ENCODE peak calls at places on chromosomes 1 and 21, in ten cellular contexts. M is heart right ventricle, R is psoas muscle, I is kidney, J is A549, D is lower lobe of right lung, N is dorsolateral prefrontal cortex, Q is tibial nerve, E is uterus, P is IMR-90. B is an unnamed sample.

GRCh38 chr1:110211503-110212164 is 1.5 kb downstream of the KCNC4 start:
- DNase-seq in M (no peak), R (no peak), I (no peak), J (no peak), D (peak), N (no peak), Q (peak), E (no peak), P (no peak), B (no peak)

GRCh38 chr1:64675718-64676345 is 69.0 kb upstream of the RAVER2 start:
- DNase-seq in M (no peak), R (no peak), I (no peak), J (peak), D (no peak), N (no peak), Q (no peak), E (no peak), P (peak), B (peak)

GRCh38 chr1:237901284-237901870 is 10.7 kb upstream of the ZP4 start:
- DNase-seq in M (no peak), R (no peak), I (no peak), J (peak), D (no peak), N (no peak), Q (no peak), E (no peak), P (no peak), B (peak)

GRCh38 chr21:34498623-34499022 is 13.4 kb downstream of the KCNE1 start:
- DNase-seq in M (no peak), R (no peak), I (no peak), J (no peak), D (no peak), N (no peak), Q (no peak), E (no peak), P (peak), B (no peak)

GRCh38 chr1:18972991-18973390 is 16.5 kb upstream of the IFFO2 start:
- DNase-seq in M (no peak), R (no peak), I (no peak), J (no peak), D (no peak), N (no peak), Q (no peak), E (no peak), P (peak), B (no peak)

GRCh38 chr1:225498539-225499135 is 70.8 kb upstream of the LBR start:
- DNase-seq in M (no peak), R (no peak), I (no peak), J (no peak), D (no peak), N (no peak), Q (no peak), E (no peak), P (peak), B (no peak)

GRCh38 chr1:195744256-195744655 is 864.0 kb downstream of the KCNT2 start:
- DNase-seq in M (no peak), R (no peak), I (no peak), J (no peak), D (no peak), N (no peak), Q (no peak), E (no peak), P (no peak), B (no peak)

GRCh38 chr1:205298191-205298994 is 23.2 kb downstream of the NUAK2 start:
- DNase-seq in M (no peak), R (no peak), I (peak), J (peak), D (no peak), N (no peak), Q (no peak), E (no peak), P (peak), B (peak)

GRCh38 chr1:65769621-65770020 is 23.1 kb upstream of the PDE4B start:
- DNase-seq in M (no peak), R (no peak), I (no peak), J (no peak), D (no peak), N (no peak), Q (no peak), E (no peak), P (peak), B (no peak)

GRCh38 chr1:19064906-19065450 is 108.5 kb upstream of the IFFO2 start:
- DNase-seq in M (no peak), R (no peak), I (no peak), J (no peak), D (no peak), N (no peak), Q (no peak), E (no peak), P (no peak), B (no peak)

GRCh38 chr1:211775208-211775607 is 55.4 kb downstream of the LPGAT1 start:
- DNase-seq in M (no peak), R (no peak), I (no peak), J (no peak), D (no peak), N (no peak), Q (no peak), E (no peak), P (no peak), B (no peak)

GRCh38 chr1:94259635-94260289 is 22.4 kb upstream of the ARHGAP29 start:
- DNase-seq in M (no peak), R (no peak), I (no peak), J (no peak), D (no peak), N (no peak), Q (no peak), E (no peak), P (peak), B (no peak)

GRCh38 chr1:183980951-183981525 is 56.5 kb downstream of the COLGALT2 start:
- DNase-seq in M (no peak), R (no peak), I (no peak), J (no peak), D (no peak), N (no peak), Q (no peak), E (no peak), P (no peak), B (no peak)

GRCh38 chr1:178530037-178530402 is 17.1 kb downstream of the TEX35 start:
- DNase-seq in M (no peak), R (no peak), I (no peak), J (peak), D (no peak), N (no peak), Q (no peak), E (no peak), P (peak), B (peak)

GRCh38 chr1:51671527-51672325 is 54.8 kb downstream of the OSBPL9 start:
- DNase-seq in M (no peak), R (no peak), I (no peak), J (peak), D (no peak), N (no peak), Q (no peak), E (no peak), P (peak), B (no peak)

GRCh38 chr1:158371188-158371953 is 17.7 kb downstream of the CD1E start:
- DNase-seq in M (no peak), R (no peak), I (no peak), J (no peak), D (no peak), N (no peak), Q (no peak), E (no peak), P (no peak), B (no peak)

GRCh38 chr1:44557756-44558155 is 116.5 kb downstream of the TMEM53 start:
- DNase-seq in M (no peak), R (no peak), I (no peak), J (no peak), D (no peak), N (no peak), Q (no peak), E (no peak), P (no peak), B (peak)

GRCh38 chr21:25903599-25903998 is 168.8 kb downstream of the GABPA start:
- DNase-seq in M (no peak), R (no peak), I (no peak), J (no peak), D (no peak), N (no peak), Q (no peak), E (no peak), P (no peak), B (no peak)

GRCh38 chr1:29452463-29453230 is 216.3 kb downstream of the PTPRU start:
- DNase-seq in M (no peak), R (no peak), I (no peak), J (no peak), D (no peak), N (no peak), Q (no peak), E (no peak), P (no peak), B (no peak)

GRCh38 chr1:153789478-153790148 is 14.4 kb downstream of the SLC27A3 start:
- DNase-seq in M (no peak), R (no peak), I (peak), J (no peak), D (no peak), N (peak), Q (no peak), E (peak), P (no peak), B (no peak)

GRCh38 chr1:184801503-184801902 is 46.8 kb upstream of the EDEM3 start:
- DNase-seq in M (no peak), R (no peak), I (no peak), J (peak), D (no peak), N (no peak), Q (peak), E (no peak), P (peak), B (no peak)

GRCh38 chr1:3943806-3944620 is 43.9 kb upstream of the C1orf174 start:
- DNase-seq in M (no peak), R (no peak), I (no peak), J (no peak), D (no peak), N (no peak), Q (no peak), E (no peak), P (no peak), B (no peak)

GRCh38 chr1:155177192-155177917 is 3.7 kb downstream of the TRIM46 start:
- DNase-seq in M (no peak), R (no peak), I (peak), J (no peak), D (peak), N (no peak), Q (peak), E (no peak), P (no peak), B (peak)

GRCh38 chr1:87046951-87047350 is 132.5 kb downstream of the HS2ST1 start:
- DNase-seq in M (no peak), R (no peak), I (no peak), J (no peak), D (no peak), N (no peak), Q (no peak), E (no peak), P (no peak), B (no peak)

GRCh38 chr1:47643506-47644215 is 205.8 kb downstream of the FOXD2 start:
- DNase-seq in M (no peak), R (no peak), I (no peak), J (no peak), D (no peak), N (no peak), Q (no peak), E (peak), P (no peak), B (no peak)

DNA sequence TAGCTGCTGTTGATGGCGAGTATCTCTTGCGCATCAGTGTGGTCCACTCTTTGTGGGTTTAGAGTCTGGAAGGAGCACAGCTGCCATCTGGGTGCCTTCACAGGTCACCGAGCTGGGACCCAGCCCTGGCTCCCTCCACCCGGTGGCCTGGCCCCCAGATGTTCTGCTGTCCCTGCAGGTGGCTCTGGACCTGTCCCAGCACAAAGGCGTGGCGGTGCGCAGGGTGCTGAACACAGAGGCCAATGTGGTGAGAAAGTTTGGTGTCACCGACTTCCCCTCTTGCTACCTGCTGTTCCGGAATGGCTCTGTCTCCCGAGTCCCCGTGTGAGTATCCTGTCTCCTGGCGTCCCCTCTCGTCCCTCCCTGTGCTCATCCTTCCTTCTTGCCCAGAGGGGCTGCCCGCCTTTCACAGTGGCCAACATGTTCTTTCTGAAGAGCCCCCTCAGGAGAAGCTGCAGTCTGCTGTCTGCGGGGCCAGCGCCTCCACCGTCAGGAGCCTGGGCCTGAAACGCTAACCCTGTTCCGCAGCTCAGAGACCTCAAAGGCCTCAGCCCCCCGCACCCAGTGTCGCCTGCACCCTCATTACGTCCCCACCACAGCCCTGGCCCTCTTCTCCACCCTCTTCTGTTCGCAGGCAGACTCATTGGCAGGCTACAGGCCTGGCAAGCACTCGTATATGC is 27.5 kb downstream of the QSOX1 start:
- DNase-seq in M (no peak), R (no peak), I (no peak), J (no peak), D (no peak), N (no peak), Q (no peak), E (no peak), P (no peak), B (no peak)
- TF ChIP-seq CTCF in M (no peak), R (no peak), I (no peak), J (no peak), D (no peak), N (no peak), Q (no peak), E (no peak), P (no peak), B (no peak)

GRCh38 chr1:30742300-30742962 is 15.1 kb downstream of the LAPTM5 start:
- DNase-seq in M (no peak), R (no peak), I (peak), J (no peak), D (no peak), N (no peak), Q (no peak), E (no peak), P (no peak), B (no peak)

GRCh38 chr1:30739601-30740000 is 16.2 kb upstream of the MATN1 start:
- DNase-seq in M (no peak), R (no peak), I (peak), J (no peak), D (no peak), N (no peak), Q (no peak), E (no peak), P (no peak), B (no peak)

GRCh38 chr1:30740952-30741894 is 16.4 kb downstream of the LAPTM5 start:
- DNase-seq in M (no peak), R (no peak), I (peak), J (no peak), D (peak), N (no peak), Q (no peak), E (no peak), P (peak), B (peak)

GRCh38 chr1:30738670-30739559 is 15.5 kb upstream of the MATN1 start:
- DNase-seq in M (no peak), R (no peak), I (peak), J (no peak), D (no peak), N (no peak), Q (no peak), E (no peak), P (no peak), B (no peak)

GRCh38 chr1:30740251-30740951 is 17.0 kb upstream of the MATN1 start:
- DNase-seq in M (no peak), R (no peak), I (peak), J (no peak), D (no peak), N (no peak), Q (no peak), E (no peak), P (no peak), B (no peak)
- H3K27ac ChIP-seq in M (no peak), R (no peak), I (no peak), J (no peak), D (no peak), N (no peak), Q (no peak), E (no peak), P (no peak), B (no peak)

DNA sequence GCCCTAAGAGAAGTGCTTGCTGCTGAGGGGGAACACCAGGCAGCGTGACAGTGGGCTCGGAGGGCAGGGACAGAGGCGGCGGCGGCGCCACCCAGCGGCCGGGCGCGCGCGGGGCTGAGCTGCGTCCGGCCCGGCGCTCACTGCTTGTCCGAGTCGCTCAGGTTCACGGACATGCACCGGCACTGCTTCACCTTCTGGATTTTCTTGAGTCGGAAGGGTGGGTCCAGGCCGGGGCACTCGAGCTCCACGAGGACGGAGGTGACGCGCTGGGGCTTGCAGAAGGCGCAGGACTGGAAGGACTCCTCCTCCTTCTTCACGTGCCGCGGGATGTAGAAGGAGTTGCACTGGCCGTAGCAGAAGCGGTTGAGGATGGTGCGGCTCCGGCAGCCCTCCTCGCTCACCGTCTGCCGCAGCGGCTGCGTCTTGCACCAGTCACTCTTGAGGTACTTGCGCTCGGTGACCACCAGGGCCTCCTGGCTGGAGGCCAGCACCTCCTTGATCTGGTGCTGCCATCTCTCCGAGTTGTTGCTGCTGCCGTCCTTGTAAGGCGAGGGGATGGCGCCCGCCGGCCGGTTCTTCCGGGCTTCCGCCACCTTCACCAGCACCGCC is 119.0 kb downstream of the GREM2 start:
- DNase-seq in M (no peak), R (peak), I (peak), J (peak), D (peak), N (peak), Q (no peak), E (peak), P (peak), B (peak)
- TF ChIP-seq CTCF in M (no peak), R (no peak), I (no peak), J (peak), D (no peak), N (no peak), Q (no peak), E (no peak), P (no peak), B (peak)

DNA sequence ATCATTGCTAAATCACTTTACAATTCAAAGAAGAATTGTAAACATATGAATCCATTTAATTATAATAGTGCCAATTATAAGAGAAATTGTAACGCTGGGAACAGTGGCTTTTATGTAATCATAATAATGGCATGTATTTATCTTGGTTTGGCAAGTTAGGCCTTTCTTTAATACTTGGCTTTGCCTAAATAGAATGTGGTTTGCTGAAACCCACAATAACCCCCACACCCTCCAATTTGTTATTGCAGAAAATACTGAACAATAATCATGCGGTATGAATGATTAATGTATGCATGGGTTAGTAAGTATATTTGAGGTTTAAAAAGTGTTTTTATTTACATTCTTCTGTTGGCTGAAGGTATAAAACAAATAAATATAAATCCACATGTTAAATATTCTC is 138.2 kb downstream of the NFIA start:
- DNase-seq in M (no peak), R (no peak), I (no peak), J (no peak), D (no peak), N (no peak), Q (no peak), E (no peak), P (no peak), B (no peak)
- H3K27ac ChIP-seq in M (no peak), R (no peak), I (no peak), J (no peak), D (no peak), N (peak), Q (no peak), E (no peak), P (no peak), B (no peak)

DNA sequence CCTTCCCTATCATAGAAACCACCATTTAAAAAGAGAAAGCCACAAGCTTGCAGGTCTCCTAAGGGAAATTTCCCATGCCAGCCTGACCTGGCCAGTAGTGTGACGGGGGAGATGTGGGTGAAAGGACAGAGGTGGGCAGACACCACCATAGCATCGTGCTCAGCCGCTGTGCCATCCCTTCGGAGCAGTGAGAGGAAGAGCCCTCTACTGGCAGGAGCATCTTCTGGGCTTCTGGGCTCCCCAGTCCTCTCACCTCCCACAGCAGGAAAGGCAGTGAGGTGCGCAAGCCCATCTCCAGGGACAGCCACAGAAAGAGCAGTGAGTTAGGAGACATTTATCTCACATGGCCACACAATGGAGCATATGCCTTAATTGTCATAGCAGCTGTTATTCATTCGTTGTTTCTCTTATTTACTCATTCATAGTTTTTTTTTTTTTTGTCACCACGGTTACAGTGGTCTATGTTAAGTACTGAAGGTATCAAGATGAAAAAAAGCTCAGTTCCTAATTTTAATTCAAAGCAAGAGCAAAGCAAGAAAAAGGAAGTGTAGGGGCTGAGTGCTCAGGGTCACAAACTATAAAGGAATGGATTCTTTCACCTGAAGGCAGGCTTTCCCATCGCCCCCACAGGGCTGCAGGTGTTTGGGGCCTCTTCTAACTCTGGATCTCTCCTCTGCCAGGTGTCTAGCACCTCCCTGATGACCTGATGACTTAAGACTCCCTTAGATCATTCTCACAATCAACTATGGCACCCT is 48.8 kb upstream of the CAMK1G start:
- DNase-seq in M (no peak), R (no peak), I (no peak), J (peak), D (no peak), N (no peak), Q (no peak), E (no peak), P (no peak), B (no peak)
- TF ChIP-seq CTCF in M (no peak), R (no peak), I (no peak), J (peak), D (no peak), N (no peak), Q (no peak), E (no peak), P (no peak), B (no peak)

DNA sequence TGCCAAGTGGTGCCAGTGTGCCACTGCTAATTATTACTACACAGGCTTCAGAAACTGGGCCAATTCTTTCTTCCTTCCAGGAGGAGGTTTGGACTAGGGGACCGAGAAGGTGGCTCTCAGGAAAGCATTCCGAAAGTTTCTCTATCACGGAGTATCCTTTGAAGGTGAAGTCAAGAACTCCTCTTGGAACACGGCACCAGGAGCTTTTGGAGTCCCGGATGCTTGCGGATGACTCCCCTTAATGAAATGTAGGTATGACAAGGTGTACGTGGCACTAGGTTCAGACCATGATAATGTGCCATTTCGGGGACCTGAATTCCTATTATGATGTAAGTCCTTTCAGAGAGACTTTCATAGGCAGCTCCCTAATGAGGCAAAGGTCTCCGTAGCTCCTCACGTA is 634.1 kb downstream of the KIF26B start:
- DNase-seq in M (no peak), R (no peak), I (no peak), J (no peak), D (no peak), N (no peak), Q (no peak), E (no peak), P (no peak), B (no peak)
- H3K27ac ChIP-seq in M (no peak), R (no peak), I (no peak), J (peak), D (no peak), N (no peak), Q (no peak), E (peak), P (peak), B (no peak)

GRCh38 chr1:84481317-84481716 is 2.3 kb downstream of the RPF1 start:
- DNase-seq in M (no peak), R (no peak), I (no peak), J (no peak), D (no peak), N (no peak), Q (no peak), E (no peak), P (no peak), B (no peak)
- TF ChIP-seq CTCF in M (no peak), R (no peak), I (no peak), J (no peak), D (no peak), N (no peak), Q (no peak), E (no peak), P (no peak), B (no peak)

B was measured in RWPE1.